ENCODE peak calls at places on chromosomes 11 and 22, in nine cellular contexts. I is HCT116, H is RWPE1, J is brain microvascular endothelial cell, Y is neural progenitor cell, S is fibroblast of lung, V is left ventricle myocardium inferior, E is Panc1, R is neural crest cell. F is an unnamed sample.
A peak's percentile ranks its signal among the peaks of the same experiment; 100 is the strongest.

GRCh38 chr11:29093416-29093815 is 923.4 kb downstream of the KCNA4 start:
- DNase-seq in I (no peak), H (peak; percentile 2), J (no peak), Y (no peak), S (peak; percentile 11), V (no peak), E (peak; percentile 50), R (no peak), F (no peak)

GRCh38 chr11:10304495-10305261 is at the start of gene ADM:
- DNase-seq in I (peak; percentile 91), H (peak; percentile 89), J (peak; percentile 92), Y (peak; percentile 86), S (peak; percentile 96), V (peak; percentile 91), E (peak; percentile 96), R (peak; percentile 70), F (peak; percentile 77)

GRCh38 chr22:37633693-37634504 is 5.6 kb upstream of the SH3BP1 start:
- DNase-seq in I (no peak), H (no peak), J (peak; percentile 76), Y (peak; percentile 82), S (peak; percentile 92), V (peak; percentile 90), E (no peak), R (peak; percentile 69), F (peak; percentile 90)

GRCh38 chr22:24175160-24175808 is 6.0 kb upstream of the SUSD2 start:
- DNase-seq in I (peak; percentile 31), H (peak; percentile 43), J (peak; percentile 73), Y (peak; percentile 85), S (peak; percentile 78), V (peak; percentile 85), E (no peak), R (peak; percentile 77), F (peak; percentile 73)

GRCh38 chr11:30735946-30736345 is 149.8 kb upstream of the MPPED2 start:
- DNase-seq in I (no peak), H (no peak), J (no peak), Y (peak; percentile 11), S (no peak), V (no peak), E (no peak), R (no peak), F (no peak)

GRCh38 chr11:128891912-128892398 is 799 bp downstream of the KCNJ5 start:
- DNase-seq in I (no peak), H (no peak), J (no peak), Y (peak; percentile 49), S (no peak), V (no peak), E (no peak), R (no peak), F (no peak)

GRCh38 chr11:129264114-129264513 is 72.0 kb upstream of the ARHGAP32 start:
- DNase-seq in I (no peak), H (no peak), J (no peak), Y (no peak), S (no peak), V (no peak), E (no peak), R (no peak), F (no peak)

GRCh38 chr11:58466293-58466692 is 24.3 kb upstream of the OR5B12 start:
- DNase-seq in I (no peak), H (no peak), J (no peak), Y (no peak), S (no peak), V (no peak), E (no peak), R (no peak), F (no peak)

GRCh38 chr22:19988331-19988808 is 28.3 kb downstream of the ARVCF start:
- DNase-seq in I (no peak), H (no peak), J (no peak), Y (no peak), S (no peak), V (no peak), E (no peak), R (no peak), F (no peak)

GRCh38 chr11:134342572-134343340 is 11.0 kb downstream of the GLB1L2 start:
- DNase-seq in I (no peak), H (no peak), J (no peak), Y (no peak), S (no peak), V (no peak), E (no peak), R (no peak), F (no peak)

GRCh38 chr11:70270104-70270876 is at the start of gene PPFIA1:
- DNase-seq in I (peak; percentile 91), H (peak; percentile 98), J (peak; percentile 87), Y (peak; percentile 98), S (peak; percentile 92), V (peak; percentile 96), E (peak; percentile 65), R (peak; percentile 87), F (peak; percentile 95)

GRCh38 chr11:70272009-70272408 is 1.5 kb downstream of the PPFIA1 start:
- DNase-seq in I (no peak), H (no peak), J (no peak), Y (no peak), S (no peak), V (no peak), E (no peak), R (no peak), F (no peak)

GRCh38 chr11:70268526-70268925 is 2.0 kb upstream of the PPFIA1 start:
- DNase-seq in I (no peak), H (no peak), J (no peak), Y (no peak), S (no peak), V (no peak), E (no peak), R (no peak), F (no peak)

GRCh38 chr11:70271635-70271953 is 1.1 kb downstream of the PPFIA1 start:
- DNase-seq in I (no peak), H (no peak), J (no peak), Y (no peak), S (no peak), V (no peak), E (no peak), R (no peak), F (no peak)

DNA sequence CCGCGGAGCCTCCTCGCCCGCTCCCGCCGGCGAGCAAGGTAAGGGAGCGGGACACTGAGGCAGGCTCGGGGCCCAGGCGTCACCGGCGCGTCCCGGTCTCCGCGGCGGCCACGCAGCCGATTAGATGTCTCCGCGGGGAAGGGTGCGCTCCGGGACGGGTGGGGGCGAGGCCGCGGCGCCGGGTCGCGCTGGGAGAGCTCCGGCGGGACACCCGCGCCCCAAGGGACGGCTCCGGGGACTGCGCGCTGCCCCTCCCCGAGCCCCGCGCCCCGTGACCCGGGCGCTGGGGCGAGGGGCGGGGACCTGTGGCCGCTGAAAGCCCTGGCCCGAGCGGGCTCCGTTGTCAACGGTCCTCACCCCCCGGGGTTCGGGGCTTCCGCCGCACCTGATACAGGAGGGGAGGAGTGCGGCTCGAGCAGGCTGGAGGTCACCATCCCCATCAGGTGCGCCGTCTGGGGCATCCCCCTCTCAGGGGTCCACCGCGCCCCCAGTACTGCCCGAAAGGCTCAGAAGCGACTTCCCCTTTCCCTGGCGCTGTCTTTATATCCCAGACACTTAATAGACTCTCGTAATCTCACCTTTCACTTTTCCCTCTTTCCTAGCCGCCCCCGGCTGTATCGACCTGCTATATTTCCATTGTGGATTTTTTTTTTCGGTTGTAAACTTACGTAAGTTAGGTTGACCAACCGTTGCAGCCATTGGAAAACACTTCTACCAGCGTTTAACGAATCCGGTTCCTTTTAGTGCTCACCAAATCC is 566 bp downstream of the PPFIA1 start:
- DNase-seq in I (no peak), H (peak; percentile 20), J (peak; percentile 27), Y (peak; percentile 83), S (peak; percentile 50), V (peak; percentile 28), E (no peak), R (peak; percentile 31), F (peak; percentile 43)
- TF ChIP-seq CTCF in I (no peak), H (no peak), J (no peak), Y (peak; percentile 21), S (peak; percentile 1), V (peak; percentile 27), E (no peak), R (peak; percentile 20), F (peak; percentile 28)

GRCh38 chr22:28977481-28977971 is 84.1 kb downstream of the C22orf31 start:
- DNase-seq in I (peak; percentile 18), H (no peak), J (peak; percentile 28), Y (no peak), S (peak; percentile 30), V (no peak), E (no peak), R (no peak), F (no peak)
- TF ChIP-seq CTCF in I (peak; percentile 5), H (no peak), J (no peak), Y (no peak), S (no peak), V (no peak), E (no peak), R (no peak), F (no peak)

GRCh38 chr11:36131719-36132349 is 157.4 kb downstream of the COMMD9 start:
- DNase-seq in I (no peak), H (no peak), J (peak; percentile 35), Y (peak; percentile 85), S (peak; percentile 76), V (peak; percentile 35), E (no peak), R (peak; percentile 18), F (peak; percentile 34)
- TF ChIP-seq CTCF in I (no peak), H (peak; percentile 77), J (peak; percentile 90), Y (peak; percentile 83), S (peak; percentile 87), V (peak; percentile 86), E (peak; percentile 87), R (peak; percentile 64), F (peak; percentile 43)

GRCh38 chr22:21018314-21018713 is 3.3 kb downstream of the P2RX6 start:
- DNase-seq in I (no peak), H (no peak), J (no peak), Y (no peak), S (no peak), V (no peak), E (no peak), R (no peak), F (no peak)

GRCh38 chr22:21022955-21023614 is 8.1 kb downstream of the P2RX6 start:
- DNase-seq in I (no peak), H (no peak), J (no peak), Y (no peak), S (no peak), V (no peak), E (no peak), R (no peak), F (no peak)

GRCh38 chr22:21022507-21022906 is 7.5 kb downstream of the P2RX6 start:
- DNase-seq in I (no peak), H (no peak), J (no peak), Y (no peak), S (no peak), V (no peak), E (no peak), R (no peak), F (no peak)

GRCh38 chr22:21016644-21017420 is 1.9 kb downstream of the P2RX6 start:
- DNase-seq in I (no peak), H (no peak), J (no peak), Y (no peak), S (no peak), V (no peak), E (no peak), R (no peak), F (no peak)

DNA sequence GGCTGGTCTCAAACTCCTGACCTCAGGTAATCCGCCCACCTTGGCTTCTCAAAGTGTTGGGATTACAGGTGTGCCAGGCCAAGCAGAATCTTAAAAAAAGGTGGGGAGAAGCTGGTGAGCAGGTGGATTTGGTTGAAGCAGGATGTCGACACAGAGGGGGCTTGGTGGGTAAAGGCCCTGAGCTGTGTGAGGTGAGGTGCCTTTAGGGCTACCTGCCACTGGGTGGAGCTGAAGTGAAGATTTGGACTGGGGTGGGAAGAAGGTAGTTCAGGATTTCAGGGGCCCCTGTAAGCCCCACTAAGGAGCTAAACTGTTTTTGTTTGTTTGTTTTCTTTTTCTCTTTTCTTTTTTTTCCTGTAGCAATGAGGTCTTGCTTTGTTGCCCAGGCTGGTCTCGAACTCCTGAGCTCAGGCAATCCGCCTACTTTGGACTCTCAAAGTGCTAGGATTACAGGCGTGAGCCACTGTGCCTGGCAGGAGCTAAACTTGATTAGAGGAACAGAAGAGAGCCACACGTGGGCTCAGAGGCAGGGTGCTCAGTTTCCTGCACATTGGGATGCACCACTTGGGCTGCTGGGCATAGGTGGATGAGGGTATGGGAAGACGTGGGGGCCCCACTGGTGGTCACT is 6.0 kb downstream of the P2RX6 start:
- DNase-seq in I (no peak), H (no peak), J (no peak), Y (peak; percentile 55), S (no peak), V (no peak), E (no peak), R (no peak), F (peak; percentile 60)
- TF ChIP-seq CTCF in I (peak; percentile 65), H (peak; percentile 48), J (peak; percentile 71), Y (peak; percentile 57), S (peak; percentile 17), V (peak; percentile 27), E (no peak), R (peak; percentile 48), F (peak; percentile 44)